ENCODE peak calls at places on chromosomes 13 and 19, in nine cellular contexts. G is CD8-positive, alpha-beta T cell; Y is uterus; M is HCT116; C is astrocyte; V is cardiac muscle cell; P is body of pancreas; U is MM.1S; E is mucosa of descending colon. I is an unnamed sample.

GRCh38 chr19:35939307-35940077 is 3.3 kb downstream of the LRFN3 start:
- DNase-seq in G (no peak), Y (no peak), M (no peak), C (no peak), V (no peak), P (no peak), U (no peak), E (no peak), I (no peak)

GRCh38 chr13:19817106-19817505 is 34.4 kb upstream of the PSPC1 start:
- DNase-seq in G (peak; percentile 14), Y (no peak), M (no peak), C (no peak), V (no peak), P (no peak), U (no peak), E (no peak), I (no peak)

GRCh38 chr19:16615788-16616187 is 12.2 kb downstream of the MED26 start:
- DNase-seq in G (no peak), Y (no peak), M (no peak), C (no peak), V (no peak), P (no peak), U (no peak), E (no peak), I (no peak)

GRCh38 chr13:41284512-41285288 is 21.3 kb upstream of the MTRF1 start:
- DNase-seq in G (no peak), Y (no peak), M (peak; percentile 48), C (peak; percentile 71), V (peak; percentile 66), P (no peak), U (no peak), E (no peak), I (no peak)

GRCh38 chr19:34995551-34995950 is 4.6 kb upstream of the GRAMD1A start:
- DNase-seq in G (no peak), Y (no peak), M (no peak), C (no peak), V (no peak), P (peak; percentile 47), U (no peak), E (no peak), I (no peak)

GRCh38 chr19:47243776-47244547 is 12.4 kb upstream of the CCDC9 start:
- DNase-seq in G (peak; percentile 83), Y (peak; percentile 94), M (peak; percentile 85), C (peak; percentile 88), V (peak; percentile 99), P (peak; percentile 94), U (peak; percentile 92), E (peak; percentile 85), I (peak; percentile 97)

GRCh38 chr13:113110852-113111315 is 5.3 kb downstream of the F7 start:
- DNase-seq in G (no peak), Y (no peak), M (no peak), C (no peak), V (no peak), P (no peak), U (no peak), E (no peak), I (no peak)

GRCh38 chr13:33079960-33080359 is 63.7 kb downstream of the KL start:
- DNase-seq in G (no peak), Y (no peak), M (no peak), C (no peak), V (no peak), P (no peak), U (no peak), E (no peak), I (no peak)

GRCh38 chr13:110432522-110432921 is 125.4 kb downstream of the COL4A2 start:
- DNase-seq in G (no peak), Y (no peak), M (no peak), C (no peak), V (no peak), P (no peak), U (no peak), E (no peak), I (no peak)
- H3K36me3 ChIP-seq in G (no peaks in the 10 kb centered on the region), Y (no peaks in the 10 kb centered on the region), M (no peaks in the 10 kb centered on the region), C (peaks cover 75% of the 10 kb centered on the region), V (peaks cover 29% of the 10 kb centered on the region), P (no peaks in the 10 kb centered on the region), U (no peaks in the 10 kb centered on the region), E (no peaks in the 10 kb centered on the region), I (peaks cover 86% of the 10 kb centered on the region)

DNA sequence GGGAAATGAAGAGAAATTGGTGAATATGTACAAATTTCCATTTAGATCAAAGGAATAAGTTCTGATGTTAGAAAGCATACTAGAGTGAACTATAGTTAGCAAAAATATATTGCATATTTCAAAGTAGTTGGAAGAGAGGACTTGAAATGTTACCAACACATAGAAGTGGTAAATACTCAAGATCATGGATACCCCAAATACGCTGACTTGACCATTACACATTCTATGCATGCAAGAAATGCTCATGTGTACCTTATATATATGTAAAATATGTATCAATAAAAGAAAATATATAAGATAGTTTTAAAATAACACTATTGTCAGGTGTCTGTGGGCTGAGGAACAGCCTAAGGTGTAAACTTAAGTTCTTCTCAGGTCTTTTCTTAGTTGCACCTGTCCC is 14.6 kb upstream of the ZNF491 start:
- DNase-seq in G (no peak), Y (no peak), M (no peak), C (no peak), V (no peak), P (no peak), U (no peak), E (no peak), I (no peak)
- H3K9me3 ChIP-seq in G (peaks cover 46% of the 10 kb centered on the region), Y (peaks cover 6% of the 10 kb centered on the region), M (peaks cover 27% of the 10 kb centered on the region), C (peaks cover 69% of the 10 kb centered on the region), V (peaks cover 4% of the 10 kb centered on the region), P (no peaks in the 10 kb centered on the region), U (no peaks in the 10 kb centered on the region), E (peaks cover 89% of the 10 kb centered on the region), I (no peaks in the 10 kb centered on the region)

GRCh38 chr19:10986301-10987127 is 25.7 kb downstream of the SMARCA4 start:
- DNase-seq in G (no peak), Y (no peak), M (no peak), C (no peak), V (no peak), P (no peak), U (no peak), E (no peak), I (no peak)

GRCh38 chr19:10988921-10989320 is 28.1 kb downstream of the SMARCA4 start:
- DNase-seq in G (no peak), Y (no peak), M (no peak), C (no peak), V (no peak), P (no peak), U (no peak), E (no peak), I (no peak)

GRCh38 chr19:10988380-10988779 is 27.6 kb downstream of the SMARCA4 start:
- DNase-seq in G (no peak), Y (no peak), M (no peak), C (no peak), V (no peak), P (no peak), U (no peak), E (no peak), I (no peak)

GRCh38 chr19:10985502-10985901 is 24.7 kb downstream of the SMARCA4 start:
- DNase-seq in G (no peak), Y (no peak), M (no peak), C (no peak), V (no peak), P (no peak), U (no peak), E (no peak), I (no peak)

DNA sequence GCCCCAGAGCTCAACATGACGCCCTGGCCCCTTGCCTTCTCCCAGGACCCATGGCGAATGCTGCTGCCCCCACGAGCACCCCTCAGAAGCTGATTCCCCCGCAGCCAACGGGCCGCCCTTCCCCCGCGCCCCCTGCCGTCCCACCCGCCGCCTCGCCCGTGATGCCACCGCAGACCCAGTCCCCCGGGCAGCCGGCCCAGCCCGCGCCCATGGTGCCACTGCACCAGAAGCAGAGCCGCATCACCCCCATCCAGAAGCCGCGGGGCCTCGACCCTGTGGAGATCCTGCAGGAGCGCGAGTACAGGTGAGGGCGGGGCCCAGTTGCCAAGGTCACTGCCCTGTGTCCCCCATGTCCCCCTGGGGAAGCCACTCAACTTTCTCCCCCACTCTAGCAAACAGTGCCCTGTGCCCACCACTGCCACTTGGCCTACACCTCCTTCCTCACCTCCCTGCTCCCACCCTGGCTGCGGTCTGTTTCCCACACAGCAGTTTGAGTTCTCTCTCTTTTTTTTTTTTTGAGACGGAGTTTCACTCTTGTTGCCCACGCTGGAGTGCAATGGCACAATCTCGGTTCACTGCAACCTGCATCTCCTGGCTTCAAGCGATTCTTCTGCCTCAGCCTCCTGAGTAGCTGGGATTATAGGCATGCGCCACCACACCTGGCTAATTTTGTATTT is 26.9 kb downstream of the SMARCA4 start:
- DNase-seq in G (no peak), Y (no peak), M (no peak), C (no peak), V (no peak), P (no peak), U (no peak), E (no peak), I (no peak)
- H3K36me3 ChIP-seq in G (peaks cover 37% of the 10 kb centered on the region), Y (no peaks in the 10 kb centered on the region), M (peaks cover 31% of the 10 kb centered on the region), C (peaks cover 28% of the 10 kb centered on the region), V (peaks cover 48% of the 10 kb centered on the region), P (peaks cover 11% of the 10 kb centered on the region), U (peaks cover 5% of the 10 kb centered on the region), E (peaks cover 8% of the 10 kb centered on the region), I (peaks cover 92% of the 10 kb centered on the region)

GRCh38 chr19:56976300-56976699 is 135.8 kb upstream of the PEG3 start:
- DNase-seq in G (no peak), Y (no peak), M (no peak), C (no peak), V (no peak), P (no peak), U (no peak), E (no peak), I (no peak)
- H3K9me3 ChIP-seq in G (peaks cover 4% of the 10 kb centered on the region), Y (no peaks in the 10 kb centered on the region), M (no peaks in the 10 kb centered on the region), C (peaks cover 10% of the 10 kb centered on the region), V (no peaks in the 10 kb centered on the region), P (no peaks in the 10 kb centered on the region), U (no peaks in the 10 kb centered on the region), E (peaks cover 82% of the 10 kb centered on the region), I (peaks cover 11% of the 10 kb centered on the region)

DNA sequence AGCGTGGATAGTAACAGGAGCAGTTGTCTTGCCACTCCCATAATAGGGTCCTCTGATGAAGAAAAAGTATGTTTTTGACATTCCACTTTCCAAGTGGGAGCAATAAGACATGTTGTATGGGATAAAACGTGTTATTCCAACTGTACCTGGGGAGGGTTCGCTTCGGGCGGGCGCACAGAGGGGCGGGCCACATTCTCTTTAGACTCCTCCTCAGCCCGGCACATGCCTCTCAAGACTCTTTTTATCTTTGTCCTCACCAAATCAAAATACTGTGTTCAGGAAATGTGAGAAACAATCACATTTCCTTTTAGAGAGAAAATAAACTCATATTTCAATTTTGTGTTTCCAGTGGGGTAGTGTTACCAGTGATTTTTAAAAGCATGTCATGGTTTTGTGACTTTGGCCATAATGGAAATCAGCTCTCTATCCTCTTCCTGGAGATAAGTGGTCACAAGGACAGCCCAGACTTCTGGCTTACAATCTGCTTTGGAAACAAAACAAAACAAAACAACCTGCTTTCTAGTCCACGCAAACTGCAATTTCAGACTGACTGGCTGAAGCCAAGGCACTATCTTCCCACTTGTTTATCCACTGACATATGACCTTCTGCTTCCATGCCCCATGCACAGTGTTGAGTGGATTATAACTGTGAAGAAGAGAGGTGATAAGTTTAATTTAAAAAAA is 276.1 kb downstream of the NALCN start:
- DNase-seq in G (no peak), Y (no peak), M (no peak), C (no peak), V (no peak), P (no peak), U (no peak), E (no peak), I (no peak)
- H3K36me3 ChIP-seq in G (no peaks in the 10 kb centered on the region), Y (no peaks in the 10 kb centered on the region), M (no peaks in the 10 kb centered on the region), C (no peaks in the 10 kb centered on the region), V (no peaks in the 10 kb centered on the region), P (no peaks in the 10 kb centered on the region), U (no peaks in the 10 kb centered on the region), E (no peaks in the 10 kb centered on the region), I (no peaks in the 10 kb centered on the region)

GRCh38 chr19:56670961-56671612 is 470 bp downstream of the ZNF835 start:
- DNase-seq in G (no peak), Y (no peak), M (no peak), C (no peak), V (no peak), P (peak; percentile 24), U (no peak), E (peak; percentile 3), I (no peak)
- H3K9me3 ChIP-seq in G (no peaks in the 10 kb centered on the region), Y (no peaks in the 10 kb centered on the region), M (no peaks in the 10 kb centered on the region), C (peaks cover 14% of the 10 kb centered on the region), V (no peaks in the 10 kb centered on the region), P (no peaks in the 10 kb centered on the region), U (no peaks in the 10 kb centered on the region), E (peaks cover 69% of the 10 kb centered on the region), I (no peaks in the 10 kb centered on the region)